ENCODE peak calls at places on chromosomes 13 and 19, in four cellular contexts. Z, U, G and F are unnamed samples.

GRCh38 chr19:14563989-14564650 is 7.7 kb downstream of the NDUFB7 start:
- DNase-seq in Z (peak; percentile 94), U (no peak), G (peak; percentile 90), F (no peak)

GRCh38 chr19:920051-920857 is 3.1 kb downstream of the KISS1R start:
- DNase-seq in Z (peak; percentile 65), U (no peak), G (no peak), F (peak; percentile 91)

GRCh38 chr13:30334663-30335386 is 27.5 kb upstream of the KATNAL1 start:
- DNase-seq in Z (peak; percentile 82), U (no peak), G (peak; percentile 73), F (no peak)

GRCh38 chr19:21092107-21092506 is 10.1 kb downstream of the ZNF714 start:
- DNase-seq in Z (no peak), U (no peak), G (no peak), F (no peak)

GRCh38 chr13:35179494-35179893 is 237.4 kb downstream of the NBEA start:
- DNase-seq in Z (no peak), U (no peak), G (no peak), F (no peak)

GRCh38 chr13:43300817-43301216 is 277.4 kb downstream of the DNAJC15 start:
- DNase-seq in Z (no peak), U (no peak), G (no peak), F (no peak)

GRCh38 chr13:42574011-42574410 is at the start of gene TNFSF11:
- DNase-seq in Z (peak; percentile 90), U (no peak), G (no peak), F (no peak)

GRCh38 chr19:38162632-38163031 is 61.4 kb downstream of the DPF1 start:
- DNase-seq in Z (no peak), U (no peak), G (no peak), F (no peak)

GRCh38 chr19:19053508-19054314 is 10.1 kb upstream of the SLC25A42 start:
- DNase-seq in Z (peak; percentile 89), U (no peak), G (peak; percentile 83), F (peak; percentile 86)

GRCh38 chr13:42967660-42968059 is 24.4 kb downstream of the EPSTI1 start:
- DNase-seq in Z (no peak), U (no peak), G (no peak), F (no peak)

GRCh38 chr19:47107201-47107952 is 6.2 kb downstream of the ZC3H4 start:
- DNase-seq in Z (no peak), U (no peak), G (peak; percentile 49), F (peak; percentile 27)

GRCh38 chr19:19606021-19606420 is 12.5 kb downstream of the PBX4 start:
- DNase-seq in Z (no peak), U (no peak), G (peak; percentile 13), F (no peak)

GRCh38 chr19:32174386-32175113 is 170.9 kb upstream of the ZNF507 start:
- DNase-seq in Z (no peak), U (peak; percentile 62), G (no peak), F (no peak)

GRCh38 chr19:50743537-50743936 is 20.4 kb downstream of the CLEC11A start:
- DNase-seq in Z (no peak), U (no peak), G (no peak), F (no peak)

GRCh38 chr13:93169980-93170379 is 56.6 kb upstream of the GPC6 start:
- DNase-seq in Z (no peak), U (no peak), G (no peak), F (no peak)

GRCh38 chr13:112686987-112687386 is 2.9 kb upstream of the ATP11A start:
- DNase-seq in Z (no peak), U (no peak), G (no peak), F (no peak)

GRCh38 chr13:44819245-44819644 is 170.0 kb downstream of the NUFIP1 start:
- DNase-seq in Z (no peak), U (no peak), G (no peak), F (no peak)

GRCh38 chr19:38184815-38185214 is 39.2 kb downstream of the DPF1 start:
- DNase-seq in Z (no peak), U (no peak), G (no peak), F (no peak)

GRCh38 chr13:23778879-23779278 is 110.3 kb downstream of the MIPEP start:
- DNase-seq in Z (no peak), U (no peak), G (no peak), F (no peak)

GRCh38 chr13:80342541-80343371 is 1.8 kb upstream of the SPRY2 start:
- DNase-seq in Z (peak; percentile 83), U (peak; percentile 96), G (peak; percentile 84), F (peak; percentile 97)

GRCh38 chr19:45478454-45479238 is 10.8 kb downstream of the FOSB start:
- DNase-seq in Z (peak; percentile 95), U (peak; percentile 96), G (peak; percentile 95), F (peak; percentile 94)

GRCh38 chr13:101309014-101309619 is 107.2 kb downstream of the NALCN start:
- DNase-seq in Z (no peak), U (no peak), G (no peak), F (no peak)

GRCh38 chr19:4976412-4977298 is 7.7 kb downstream of the KDM4B start:
- DNase-seq in Z (peak; percentile 85), U (peak; percentile 94), G (peak; percentile 34), F (peak; percentile 90)

GRCh38 chr13:68923995-68924394 is 1183.6 kb upstream of the ATXN8OS start:
- DNase-seq in Z (no peak), U (no peak), G (no peak), F (no peak)

GRCh38 chr13:72304121-72304745 is 423.2 kb downstream of the MZT1 start:
- DNase-seq in Z (no peak), U (no peak), G (no peak), F (no peak)

GRCh38 chr19:38617764-38618589 is at the start of gene MAP4K1:
- DNase-seq in Z (peak; percentile 19), U (no peak), G (peak; percentile 34), F (peak; percentile 98)

GRCh38 chr19:23305555-23305954 is 55.4 kb upstream of the ZNF724 start:
- DNase-seq in Z (peak; percentile 23), U (no peak), G (no peak), F (no peak)

GRCh38 chr19:8045872-8046568 is 6.5 kb upstream of the CCL25 start:
- DNase-seq in Z (no peak), U (no peak), G (peak; percentile 58), F (no peak)

GRCh38 chr13:60433505-60433904 is 36.5 kb downstream of the TDRD3 start:
- DNase-seq in Z (no peak), U (no peak), G (no peak), F (no peak)

GRCh38 chr19:1860821-1861598 is 2.4 kb downstream of the KLF16 start:
- DNase-seq in Z (no peak), U (no peak), G (no peak), F (no peak)

GRCh38 chr13:67229438-67230242 is 496 bp downstream of the PCDH9 start:
- DNase-seq in Z (peak; percentile 10), U (no peak), G (no peak), F (no peak)

GRCh38 chr13:100473493-100474044 is 115.0 kb downstream of the GGACT start:
- DNase-seq in Z (no peak), U (no peak), G (no peak), F (no peak)

GRCh38 chr19:6723738-6724137 is 3.3 kb upstream of the C3 start:
- DNase-seq in Z (no peak), U (no peak), G (no peak), F (no peak)

GRCh38 chr13:63435668-63436275 is 2020.1 kb upstream of the PCDH20 start:
- DNase-seq in Z (no peak), U (no peak), G (no peak), F (no peak)

GRCh38 chr13:73929287-73929932 is 204.8 kb downstream of the KLF12 start:
- DNase-seq in Z (no peak), U (no peak), G (no peak), F (no peak)

GRCh38 chr13:38944219-38944618 is 46.4 kb downstream of the STOML3 start:
- DNase-seq in Z (no peak), U (no peak), G (no peak), F (no peak)

GRCh38 chr19:11198769-11199469 is 1.6 kb upstream of the KANK2 start:
- DNase-seq in Z (no peak), U (no peak), G (peak; percentile 18), F (no peak)

GRCh38 chr13:50069255-50069654 is 54.0 kb downstream of the KCNRG start:
- DNase-seq in Z (no peak), U (no peak), G (no peak), F (no peak)

GRCh38 chr19:9793051-9793591 is 24.6 kb upstream of the ZNF846 start:
- DNase-seq in Z (peak; percentile 75), U (peak; percentile 92), G (peak; percentile 61), F (no peak)

GRCh38 chr19:13005861-13006370 is 10.6 kb downstream of the NFIX start:
- DNase-seq in Z (no peak), U (no peak), G (no peak), F (no peak)
- TF ChIP-seq POLR2AphosphoS5 in Z (no peak), U (no peak), G (no peak), F (no peak)

GRCh38 chr19:12913011-12913561 is 6.0 kb downstream of the SYCE2 start:
- DNase-seq in Z (peak; percentile 79), U (peak; percentile 92), G (peak; percentile 24), F (no peak)

GRCh38 chr19:12918253-12918652 is 840 bp downstream of the SYCE2 start:
- DNase-seq in Z (no peak), U (no peak), G (no peak), F (no peak)

GRCh38 chr19:12913871-12914690 is 5.0 kb downstream of the SYCE2 start:
- DNase-seq in Z (no peak), U (no peak), G (no peak), F (peak; percentile 84)
- H3K27ac ChIP-seq in Z (peak overlapping the region; percentile 79), U (peak overlapping the region; percentile 84), G (peak overlapping the region; percentile 24), F (peak overlapping the region; percentile 86)

GRCh38 chr19:39924389-39924788 is 10.0 kb downstream of the FCGBP start:
- DNase-seq in Z (peak; percentile 13), U (no peak), G (no peak), F (peak; percentile 49)

GRCh38 chr19:39927076-39927475 is 7.4 kb downstream of the FCGBP start:
- DNase-seq in Z (no peak), U (no peak), G (no peak), F (no peak)

GRCh38 chr19:39924952-39925351 is 9.5 kb downstream of the FCGBP start:
- DNase-seq in Z (no peak), U (no peak), G (no peak), F (no peak)

GRCh38 chr19:39926170-39926755 is 8.2 kb downstream of the FCGBP start:
- DNase-seq in Z (no peak), U (no peak), G (no peak), F (no peak)

DNA sequence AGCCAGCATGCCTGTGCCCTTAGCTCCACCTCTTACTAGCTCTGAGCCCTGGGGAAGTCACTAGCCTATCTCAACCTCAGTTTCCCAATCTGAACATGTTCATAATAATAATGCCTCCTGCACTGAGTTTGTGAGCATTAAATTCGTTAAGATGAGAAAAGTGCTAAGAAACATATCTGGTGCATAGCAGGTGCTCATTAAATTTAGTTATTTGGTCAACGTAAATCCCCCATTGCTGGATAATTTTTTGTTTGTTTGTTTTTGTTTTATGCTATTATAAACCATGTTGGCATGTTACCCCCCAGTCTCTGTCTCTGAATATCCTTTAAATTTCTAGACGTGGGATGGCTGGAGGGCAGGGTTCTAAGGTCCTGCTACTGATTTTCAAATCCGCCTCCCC is 10.6 kb downstream of the FCGBP start:
- DNase-seq in Z (no peak), U (no peak), G (no peak), F (no peak)
- H3K36me3 ChIP-seq in Z (no peaks in the 10 kb centered on the region), U (no peaks in the 10 kb centered on the region), G (no peaks in the 10 kb centered on the region), F (no peaks in the 10 kb centered on the region)

GRCh38 chr13:36346222-36347083 is at the start of gene SPART:
- DNase-seq in Z (peak; percentile 92), U (peak; percentile 98), G (peak; percentile 91), F (peak; percentile 97)
- TF ChIP-seq POLR2AphosphoS5 in Z (peak; percentile 45), U (peak; percentile 85), G (peak; percentile 27), F (peak; percentile 88)

GRCh38 chr19:35034588-35035382 is 4.5 kb downstream of the SCN1B start:
- DNase-seq in Z (no peak), U (no peak), G (no peak), F (no peak)
- H3K27ac ChIP-seq in Z (no peak overlapping the region), U (no peak overlapping the region), G (no peak overlapping the region), F (no peak overlapping the region)